ENCODE peak calls at places on chromosomes 1 and 21, in four cellular contexts. A is nephron progenitor cell, O is endothelial cell, E is keratinocyte. X is an unnamed sample.

GRCh38 chr1:7469255-7469938 is 301.7 kb upstream of the VAMP3 start:
- DNase-seq in A (no peak), O (no peak), E (no peak), X (no peak)

GRCh38 chr1:41622402-41622801 is 137.9 kb upstream of the EDN2 start:
- DNase-seq in A (no peak), O (no peak), E (no peak), X (no peak)

GRCh38 chr21:41360072-41360821 is 1.6 kb upstream of the MX2 start:
- DNase-seq in A (no peak), O (no peak), E (no peak), X (no peak)

GRCh38 chr21:32806810-32807386 is 35.3 kb upstream of the PAXBP1 start:
- DNase-seq in A (no peak), O (no peak), E (no peak), X (no peak)

GRCh38 chr1:181768216-181768929 is 285.1 kb downstream of the CACNA1E start:
- DNase-seq in A (no peak), O (no peak), E (peak), X (no peak)

GRCh38 chr1:22024485-22025367 is 23.3 kb downstream of the CELA3A start:
- DNase-seq in A (peak), O (peak), E (no peak), X (peak)

GRCh38 chr1:47651311-47652089 is 213.7 kb downstream of the FOXD2 start:
- DNase-seq in A (peak), O (no peak), E (no peak), X (no peak)

GRCh38 chr1:91278754-91279153 is 125.9 kb downstream of the HFM1 start:
- DNase-seq in A (no peak), O (no peak), E (no peak), X (no peak)

GRCh38 chr1:49765034-49765433 is 258.7 kb downstream of the AGBL4 start:
- DNase-seq in A (no peak), O (no peak), E (no peak), X (no peak)

GRCh38 chr1:111864862-111865261 is 109.2 kb downstream of the DDX20 start:
- DNase-seq in A (peak), O (peak), E (no peak), X (no peak)

GRCh38 chr1:35640380-35641232 is 720 bp downstream of the PSMB2 start:
- DNase-seq in A (peak), O (no peak), E (no peak), X (no peak)

GRCh38 chr21:45528028-45528705 is 14.1 kb downstream of the SLC19A1 start:
- DNase-seq in A (peak), O (no peak), E (no peak), X (no peak)

GRCh38 chr1:63545780-63546179 is 22.5 kb downstream of the EFCAB7 start:
- DNase-seq in A (no peak), O (no peak), E (no peak), X (no peak)

GRCh38 chr1:220426989-220427388 is 100.9 kb upstream of the MARK1 start:
- DNase-seq in A (no peak), O (no peak), E (peak), X (no peak)

GRCh38 chr1:77797991-77798390 is 18.5 kb downstream of the MIGA1 start:
- DNase-seq in A (no peak), O (no peak), E (no peak), X (no peak)

GRCh38 chr1:154926201-154926600 is 10.3 kb downstream of the PMVK start:
- DNase-seq in A (no peak), O (no peak), E (no peak), X (no peak)

GRCh38 chr21:35476616-35477395 is 427.7 kb upstream of the RUNX1 start:
- DNase-seq in A (no peak), O (no peak), E (no peak), X (no peak)

GRCh38 chr21:42012763-42013329 is 2.7 kb upstream of the ZBTB21 start:
- DNase-seq in A (no peak), O (no peak), E (no peak), X (no peak)

GRCh38 chr21:45819478-45820170 is 161.9 kb upstream of the COL6A1 start:
- DNase-seq in A (no peak), O (no peak), E (no peak), X (no peak)

GRCh38 chr1:230407351-230407750 is 18.8 kb downstream of the PGBD5 start:
- DNase-seq in A (no peak), O (no peak), E (no peak), X (no peak)

GRCh38 chr1:109626682-109627408 is 7.2 kb downstream of the AMPD2 start:
- DNase-seq in A (no peak), O (no peak), E (no peak), X (no peak)

GRCh38 chr21:35342440-35342839 is 293.3 kb upstream of the RUNX1 start:
- DNase-seq in A (no peak), O (no peak), E (no peak), X (no peak)

GRCh38 chr1:164876717-164877116 is 317.7 kb downstream of the PBX1 start:
- DNase-seq in A (no peak), O (no peak), E (no peak), X (no peak)

GRCh38 chr1:22117851-22118250 is 25.0 kb downstream of the WNT4 start:
- DNase-seq in A (no peak), O (no peak), E (no peak), X (no peak)

GRCh38 chr1:242432491-242433095 is 91.9 kb downstream of the PLD5 start:
- DNase-seq in A (no peak), O (no peak), E (no peak), X (no peak)

GRCh38 chr1:200263203-200263602 is 146.6 kb downstream of the ZNF281 start:
- DNase-seq in A (no peak), O (no peak), E (no peak), X (no peak)

GRCh38 chr1:6588893-6589481 is 9.2 kb downstream of the ZBTB48 start:
- DNase-seq in A (no peak), O (no peak), E (no peak), X (no peak)

GRCh38 chr1:230621290-230622022 is 20.8 kb upstream of the COG2 start:
- DNase-seq in A (no peak), O (no peak), E (no peak), X (no peak)

GRCh38 chr1:25694167-25694566 is 77.6 kb downstream of the MAN1C1 start:
- DNase-seq in A (no peak), O (no peak), E (no peak), X (no peak)

GRCh38 chr1:206066479-206067171 is 13.7 kb downstream of the RHEX start:
- DNase-seq in A (no peak), O (no peak), E (no peak), X (no peak)

GRCh38 chr1:20630730-20631129 is 2.5 kb upstream of the PINK1 start:
- DNase-seq in A (no peak), O (no peak), E (no peak), X (no peak)

DNA sequence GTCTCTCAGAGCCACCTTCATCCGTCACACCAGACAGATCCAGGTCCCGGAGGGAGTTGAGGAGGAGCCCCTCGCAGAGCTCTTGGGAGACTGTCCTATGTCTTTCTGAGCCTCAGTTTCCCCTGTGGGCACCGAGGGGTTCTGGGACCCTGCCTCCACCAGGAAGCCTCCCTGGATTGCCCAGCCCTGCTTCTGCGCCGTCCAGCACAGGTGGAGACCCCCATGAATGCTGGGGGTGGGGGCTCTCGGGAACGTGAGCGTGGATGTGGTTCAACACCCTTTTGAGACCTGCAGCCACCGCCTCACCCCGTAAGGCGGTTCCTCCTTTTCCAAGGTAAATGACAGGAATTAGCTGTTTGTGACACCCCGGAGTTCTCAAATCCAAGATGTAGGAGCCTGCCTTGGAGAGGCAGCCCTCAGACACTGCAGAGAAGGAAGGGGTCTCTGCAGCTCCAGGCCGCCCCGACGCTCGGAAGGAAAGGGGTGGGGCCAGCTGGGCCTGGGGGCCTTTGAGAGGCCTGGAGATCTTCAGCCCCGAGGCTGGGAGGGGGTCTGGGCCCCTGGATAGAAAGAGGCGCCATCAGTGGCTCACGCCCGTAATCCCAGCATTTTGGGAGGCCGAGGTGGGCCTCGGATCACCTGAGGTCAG is 986 bp upstream of the TNFRSF18 start:
- DNase-seq in A (peak), O (peak), E (no peak), X (no peak)
- TF ChIP-seq CTCF in A (no peak), O (no peak), E (no peak), X (no peak)

DNA sequence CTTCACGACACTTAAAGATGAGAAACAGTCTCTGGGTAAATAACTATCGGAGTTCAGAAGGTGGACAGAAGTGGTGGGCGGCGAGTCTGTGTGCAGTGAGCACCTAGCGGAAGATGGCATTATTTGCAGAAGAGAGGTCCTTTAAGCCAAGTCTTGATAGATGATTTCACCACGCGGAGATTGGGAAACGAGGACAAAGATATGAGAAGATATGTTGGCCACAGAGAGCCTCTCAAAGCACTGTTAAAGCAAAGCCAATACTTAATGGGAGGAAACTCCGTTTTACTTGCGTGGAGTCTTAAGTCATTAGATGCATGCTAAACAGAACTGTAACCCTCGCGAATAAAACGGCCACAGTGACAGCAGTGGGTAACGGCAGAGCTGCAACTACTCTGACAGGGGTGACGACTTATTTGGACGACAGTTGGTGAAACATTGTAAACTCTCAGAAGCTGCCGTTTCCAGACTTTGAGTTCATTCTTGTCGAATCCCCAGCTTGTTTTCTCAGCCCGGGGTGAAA is 576 bp upstream of the CEP350 start:
- DNase-seq in A (peak), O (peak), E (no peak), X (no peak)
- TF ChIP-seq CTCF in A (no peak), O (no peak), E (peak), X (peak)

GRCh38 chr1:207869859-207870258 is 41.1 kb downstream of the CD34 start:
- DNase-seq in A (no peak), O (no peak), E (no peak), X (no peak)
- TF ChIP-seq CTCF in A (no peak), O (no peak), E (no peak), X (no peak)

DNA sequence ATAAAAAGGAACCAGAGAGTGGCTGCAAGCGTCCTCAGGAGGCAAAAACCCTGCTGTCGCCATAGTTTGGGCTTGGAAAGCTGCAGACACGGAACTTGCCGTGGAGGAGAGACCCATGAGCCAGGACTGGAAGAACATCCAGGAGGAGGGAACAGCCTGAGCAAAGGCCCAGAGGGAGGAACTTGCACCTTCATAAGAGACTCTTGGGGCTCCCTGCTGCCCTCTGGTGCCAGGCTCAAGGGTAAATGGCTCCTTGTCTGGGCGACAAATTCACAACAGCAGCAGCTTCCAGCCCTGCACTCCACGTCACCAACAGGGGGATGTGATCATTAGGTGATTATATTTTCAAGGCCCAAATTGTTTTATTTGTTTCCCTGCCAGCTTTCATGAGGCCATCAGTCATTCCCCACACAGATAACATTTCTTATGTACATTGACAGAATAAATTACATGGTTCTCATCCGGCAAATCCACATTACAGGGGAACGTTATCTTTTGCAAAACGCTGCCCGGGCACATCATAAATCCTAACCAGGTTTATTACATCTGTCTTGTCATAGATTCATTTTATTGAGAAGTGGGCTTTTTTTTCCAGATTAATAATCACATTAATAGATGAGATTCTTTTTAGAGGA is 143.0 kb upstream of the GRIK3 start:
- DNase-seq in A (peak), O (peak), E (peak), X (no peak)
- TF ChIP-seq CTCF in A (peak), O (peak), E (peak), X (no peak)

GRCh38 chr1:9196129-9197040 is 38.2 kb upstream of the H6PD start:
- DNase-seq in A (peak), O (peak), E (no peak), X (peak)
- TF ChIP-seq CTCF in A (peak), O (peak), E (peak), X (peak)

DNA sequence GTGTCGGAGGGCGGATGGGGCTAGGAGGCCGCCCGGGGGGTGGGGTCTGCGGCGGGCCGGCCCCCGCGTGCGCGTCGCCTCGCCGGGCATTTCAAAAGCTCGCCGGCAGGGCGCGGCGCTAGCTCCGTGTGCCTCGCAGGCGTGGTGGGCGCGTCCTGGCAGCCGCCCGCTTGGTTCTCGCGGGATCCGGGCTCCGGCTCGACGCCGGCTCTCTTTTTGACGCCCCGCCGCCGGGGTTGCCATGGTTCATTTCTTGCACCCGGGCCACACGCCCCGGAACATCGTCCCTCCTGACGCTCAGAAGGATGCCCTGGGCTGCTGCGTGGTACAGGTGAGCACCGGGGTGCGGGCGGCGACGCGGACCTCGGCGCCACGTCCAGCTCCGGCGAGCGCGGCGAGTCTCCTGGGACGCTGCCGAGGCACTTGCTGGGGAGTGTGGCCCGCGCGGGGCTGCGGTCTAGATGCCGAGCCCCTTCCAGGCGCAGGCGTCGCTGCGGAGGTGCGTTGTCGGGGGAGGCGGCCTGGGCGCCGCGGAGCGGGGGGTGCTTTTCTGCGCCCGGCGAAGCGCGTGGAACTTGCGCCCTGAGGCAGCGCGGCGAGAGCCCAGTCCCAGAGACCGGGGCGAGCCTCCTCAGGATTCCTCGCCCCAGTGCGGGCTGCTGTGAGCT is at the start of gene ZYG11A:
- DNase-seq in A (peak), O (peak), E (no peak), X (peak)
- TF ChIP-seq CTCF in A (no peak), O (peak), E (peak), X (no peak)